ENCODE peak calls at places on chromosomes 12 and 14, in four cellular contexts. One of them, this sample, is unnamed.

GRCh38 chr12:14780851-14781250 is 22.4 kb downstream of the WBP11 start:
- DNase-seq in OCI-LY7: no peak
- DNase-seq in AG04450: no peak
- DNase-seq in ovary: no peak
- DNase-seq in this sample: no peak

GRCh38 chr12:111363578-111363977 is 5.3 kb downstream of the PHETA1 start:
- DNase-seq in OCI-LY7: no peak
- DNase-seq in AG04450: peak
- DNase-seq in ovary: no peak
- DNase-seq in this sample: no peak

GRCh38 chr14:67515386-67516079 is 17.6 kb upstream of the PLEKHH1 start:
- DNase-seq in OCI-LY7: peak
- DNase-seq in AG04450: no peak
- DNase-seq in ovary: no peak
- DNase-seq in this sample: peak

GRCh38 chr14:70698288-70698687 is 56.6 kb downstream of the TTC9 start:
- DNase-seq in OCI-LY7: no peak
- DNase-seq in AG04450: no peak
- DNase-seq in ovary: no peak
- DNase-seq in this sample: no peak

GRCh38 chr14:100893760-100894159 is 9.8 kb downstream of the RTL1 start:
- DNase-seq in OCI-LY7: no peak
- DNase-seq in AG04450: no peak
- DNase-seq in ovary: no peak
- DNase-seq in this sample: no peak

GRCh38 chr12:114789821-114790220 is 105.8 kb upstream of the TBX3 start:
- DNase-seq in OCI-LY7: no peak
- DNase-seq in AG04450: no peak
- DNase-seq in ovary: no peak
- DNase-seq in this sample: no peak

GRCh38 chr12:94263011-94263786 is 114.8 kb downstream of the PLXNC1 start:
- DNase-seq in OCI-LY7: peak
- DNase-seq in AG04450: no peak
- DNase-seq in ovary: peak
- DNase-seq in this sample: peak

GRCh38 chr12:49288412-49288853 is 6.5 kb upstream of the PRPH start:
- DNase-seq in OCI-LY7: peak
- DNase-seq in AG04450: no peak
- DNase-seq in ovary: peak
- DNase-seq in this sample: peak

GRCh38 chr12:79067977-79068376 is 203.4 kb downstream of the SYT1 start:
- DNase-seq in OCI-LY7: no peak
- DNase-seq in AG04450: no peak
- DNase-seq in ovary: no peak
- DNase-seq in this sample: no peak

GRCh38 chr12:79687711-79688270 is 3.0 kb downstream of the PAWR start:
- DNase-seq in OCI-LY7: no peak
- DNase-seq in AG04450: no peak
- DNase-seq in ovary: no peak
- DNase-seq in this sample: no peak

GRCh38 chr14:76186318-76187027 is 34.8 kb downstream of the GPATCH2L start:
- DNase-seq in OCI-LY7: no peak
- DNase-seq in AG04450: no peak
- DNase-seq in ovary: no peak
- DNase-seq in this sample: no peak

GRCh38 chr12:121953293-121953692 is 34.9 kb downstream of the CFAP251 start:
- DNase-seq in OCI-LY7: no peak
- DNase-seq in AG04450: no peak
- DNase-seq in ovary: no peak
- DNase-seq in this sample: no peak

GRCh38 chr12:851913-852312 is 97.6 kb downstream of the RAD52 start:
- DNase-seq in OCI-LY7: no peak
- DNase-seq in AG04450: peak
- DNase-seq in ovary: no peak
- DNase-seq in this sample: no peak

GRCh38 chr12:85866929-85867776 is 6.9 kb upstream of the NTS start:
- DNase-seq in OCI-LY7: peak
- DNase-seq in AG04450: peak
- DNase-seq in ovary: no peak
- DNase-seq in this sample: no peak

GRCh38 chr14:23294734-23295561 is 7.7 kb downstream of the PPP1R3E start:
- DNase-seq in OCI-LY7: peak
- DNase-seq in AG04450: no peak
- DNase-seq in ovary: peak
- DNase-seq in this sample: peak

GRCh38 chr12:4133636-4134433 is 139.7 kb upstream of the CCND2 start:
- DNase-seq in OCI-LY7: no peak
- DNase-seq in AG04450: no peak
- DNase-seq in ovary: no peak
- DNase-seq in this sample: no peak

GRCh38 chr12:754871-755562 is 2.6 kb downstream of the WNK1 start:
- DNase-seq in OCI-LY7: peak
- DNase-seq in AG04450: peak
- DNase-seq in ovary: no peak
- DNase-seq in this sample: no peak

GRCh38 chr14:50303744-50304471 is 8.1 kb downstream of the L2HGDH start:
- DNase-seq in OCI-LY7: no peak
- DNase-seq in AG04450: no peak
- DNase-seq in ovary: no peak
- DNase-seq in this sample: no peak

GRCh38 chr12:112967306-112967705 is 11.0 kb upstream of the OAS2 start:
- DNase-seq in OCI-LY7: no peak
- DNase-seq in AG04450: no peak
- DNase-seq in ovary: no peak
- DNase-seq in this sample: no peak

GRCh38 chr12:103050273-103050672 is 92.8 kb downstream of the ASCL1 start:
- DNase-seq in OCI-LY7: no peak
- DNase-seq in AG04450: no peak
- DNase-seq in ovary: no peak
- DNase-seq in this sample: no peak

GRCh38 chr12:102769323-102769916 is 147.6 kb downstream of the PAH start:
- DNase-seq in OCI-LY7: peak
- DNase-seq in AG04450: peak
- DNase-seq in ovary: peak
- DNase-seq in this sample: peak

GRCh38 chr14:31096255-31096654 is 70.1 kb upstream of the STRN3 start:
- DNase-seq in OCI-LY7: no peak
- DNase-seq in AG04450: peak
- DNase-seq in ovary: no peak
- DNase-seq in this sample: no peak

GRCh38 chr14:70821916-70822705 is 12.8 kb upstream of the MAP3K9 start:
- DNase-seq in OCI-LY7: no peak
- DNase-seq in AG04450: no peak
- DNase-seq in ovary: peak
- DNase-seq in this sample: peak

GRCh38 chr14:36805116-36805515 is 143.5 kb downstream of the PAX9 start:
- DNase-seq in OCI-LY7: no peak
- DNase-seq in AG04450: no peak
- DNase-seq in ovary: no peak
- DNase-seq in this sample: no peak

GRCh38 chr12:3005736-3006135 is 46.5 kb downstream of the TEAD4 start:
- DNase-seq in OCI-LY7: no peak
- DNase-seq in AG04450: no peak
- DNase-seq in ovary: no peak
- DNase-seq in this sample: no peak

GRCh38 chr12:3004655-3005565 is 45.7 kb downstream of the TEAD4 start:
- DNase-seq in OCI-LY7: peak
- DNase-seq in AG04450: no peak
- DNase-seq in ovary: no peak
- DNase-seq in this sample: no peak

GRCh38 chr12:3000548-3001275 is 41.5 kb downstream of the TEAD4 start:
- DNase-seq in OCI-LY7: no peak
- DNase-seq in AG04450: no peak
- DNase-seq in ovary: no peak
- DNase-seq in this sample: no peak

GRCh38 chr12:3002636-3003035 is 43.4 kb downstream of the TEAD4 start:
- DNase-seq in OCI-LY7: no peak
- DNase-seq in AG04450: no peak
- DNase-seq in ovary: no peak
- DNase-seq in this sample: no peak

DNA sequence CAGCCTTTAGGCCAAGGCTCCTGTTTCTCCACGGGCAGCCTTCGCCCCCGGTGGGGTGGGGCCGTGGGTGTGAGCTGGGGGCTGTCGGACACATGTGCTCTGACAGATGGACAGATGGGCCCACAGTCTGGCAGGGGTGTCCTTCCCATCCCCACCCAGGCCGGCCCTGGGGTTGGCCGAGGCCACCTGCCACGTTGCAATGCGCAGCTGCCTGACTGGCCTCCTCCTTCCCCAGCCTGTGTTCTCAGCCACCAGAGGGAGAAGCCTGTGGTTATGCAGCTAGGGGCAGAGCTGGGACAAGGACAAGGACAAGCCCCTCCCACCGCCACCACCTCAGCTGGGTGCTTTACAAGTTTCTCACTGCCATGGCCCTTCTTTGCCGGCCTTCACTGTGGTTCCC is 44.4 kb downstream of the TEAD4 start:
- DNase-seq in OCI-LY7: no peak
- DNase-seq in AG04450: no peak
- DNase-seq in ovary: no peak
- DNase-seq in this sample: no peak
- TF ChIP-seq CTCF in OCI-LY7: no peak
- TF ChIP-seq CTCF in AG04450: no peak
- TF ChIP-seq CTCF in ovary: no peak
- TF ChIP-seq CTCF in this sample: no peak

GRCh38 chr12:99983721-99984258 is 946 bp downstream of the ANKS1B start:
- DNase-seq in OCI-LY7: no peak
- DNase-seq in AG04450: no peak
- DNase-seq in ovary: no peak
- DNase-seq in this sample: no peak

GRCh38 chr12:99985631-99986030 is 895 bp upstream of the ANKS1B start:
- DNase-seq in OCI-LY7: no peak
- DNase-seq in AG04450: no peak
- DNase-seq in ovary: no peak
- DNase-seq in this sample: no peak

GRCh38 chr12:99985129-99985570 is 414 bp upstream of the ANKS1B start:
- DNase-seq in OCI-LY7: no peak
- DNase-seq in AG04450: no peak
- DNase-seq in ovary: no peak
- DNase-seq in this sample: no peak

GRCh38 chr12:99981639-99982190 is 3.0 kb downstream of the ANKS1B start:
- DNase-seq in OCI-LY7: no peak
- DNase-seq in AG04450: no peak
- DNase-seq in ovary: no peak
- DNase-seq in this sample: no peak

GRCh38 chr12:99984271-99985128 is at the start of gene ANKS1B:
- DNase-seq in OCI-LY7: no peak
- DNase-seq in AG04450: no peak
- DNase-seq in ovary: peak
- DNase-seq in this sample: no peak
- TF ChIP-seq CTCF in OCI-LY7: no peak
- TF ChIP-seq CTCF in AG04450: no peak
- TF ChIP-seq CTCF in ovary: no peak
- TF ChIP-seq CTCF in this sample: no peak

GRCh38 chr12:83827860-83828259 is 1084.7 kb downstream of the SLC6A15 start:
- DNase-seq in OCI-LY7: no peak
- DNase-seq in AG04450: no peak
- DNase-seq in ovary: no peak
- DNase-seq in this sample: no peak
- TF ChIP-seq CTCF in OCI-LY7: no peak
- TF ChIP-seq CTCF in AG04450: peak
- TF ChIP-seq CTCF in ovary: no peak
- TF ChIP-seq CTCF in this sample: no peak

GRCh38 chr12:54977857-54978256 is 6.7 kb downstream of the TESPA1 start:
- DNase-seq in OCI-LY7: no peak
- DNase-seq in AG04450: no peak
- DNase-seq in ovary: no peak
- DNase-seq in this sample: peak
- TF ChIP-seq CTCF in OCI-LY7: no peak
- TF ChIP-seq CTCF in AG04450: no peak
- TF ChIP-seq CTCF in ovary: no peak
- TF ChIP-seq CTCF in this sample: no peak

DNA sequence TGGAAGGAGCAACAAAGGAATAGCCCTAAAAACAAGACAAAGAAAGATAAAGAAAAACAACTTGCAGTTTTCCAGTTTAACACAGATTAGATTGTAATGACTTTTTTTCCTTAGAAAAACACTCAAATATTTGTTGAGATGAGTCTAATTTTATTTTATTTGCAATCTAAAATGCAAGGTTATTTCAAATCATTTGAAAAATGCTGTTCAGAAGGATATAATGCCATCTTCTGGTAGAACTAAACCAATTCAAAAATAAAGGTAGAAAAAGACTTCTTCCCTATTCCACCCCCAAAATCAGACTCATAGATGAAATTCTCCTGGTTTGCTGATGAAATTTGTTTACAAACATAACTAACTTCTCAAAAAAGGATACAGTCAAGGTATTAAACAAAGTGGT is 84.5 kb upstream of the TTC7B start:
- DNase-seq in OCI-LY7: no peak
- DNase-seq in AG04450: no peak
- DNase-seq in ovary: no peak
- DNase-seq in this sample: no peak
- TF ChIP-seq CTCF in OCI-LY7: peak
- TF ChIP-seq CTCF in AG04450: no peak
- TF ChIP-seq CTCF in ovary: no peak
- TF ChIP-seq CTCF in this sample: peak

GRCh38 chr12:19179986-19180385 is 50.5 kb downstream of the PLEKHA5 start:
- DNase-seq in OCI-LY7: no peak
- DNase-seq in AG04450: no peak
- DNase-seq in ovary: no peak
- DNase-seq in this sample: no peak

GRCh38 chr12:19181666-19182426 is 52.3 kb downstream of the PLEKHA5 start:
- DNase-seq in OCI-LY7: no peak
- DNase-seq in AG04450: no peak
- DNase-seq in ovary: no peak
- DNase-seq in this sample: no peak

GRCh38 chr12:19186722-19187661 is 57.5 kb downstream of the PLEKHA5 start:
- DNase-seq in OCI-LY7: peak
- DNase-seq in AG04450: no peak
- DNase-seq in ovary: no peak
- DNase-seq in this sample: no peak

GRCh38 chr12:19185262-19185929 is 55.9 kb downstream of the PLEKHA5 start:
- DNase-seq in OCI-LY7: no peak
- DNase-seq in AG04450: no peak
- DNase-seq in ovary: no peak
- DNase-seq in this sample: no peak

GRCh38 chr12:19183121-19183838 is 53.7 kb downstream of the PLEKHA5 start:
- DNase-seq in OCI-LY7: no peak
- DNase-seq in AG04450: no peak
- DNase-seq in ovary: no peak
- DNase-seq in this sample: no peak
- TF ChIP-seq CTCF in OCI-LY7: no peak
- TF ChIP-seq CTCF in AG04450: peak
- TF ChIP-seq CTCF in ovary: no peak
- TF ChIP-seq CTCF in this sample: peak

GRCh38 chr12:124578445-124578844 is 11.0 kb upstream of the NCOR2 start:
- DNase-seq in OCI-LY7: no peak
- DNase-seq in AG04450: no peak
- DNase-seq in ovary: no peak
- DNase-seq in this sample: no peak
- TF ChIP-seq CTCF in OCI-LY7: no peak
- TF ChIP-seq CTCF in AG04450: peak
- TF ChIP-seq CTCF in ovary: no peak
- TF ChIP-seq CTCF in this sample: peak